ENCODE peak calls at places on chromosomes 6 and 20, in seven cellular contexts. A, T, H, E, Z, X and Y are unnamed samples.

GRCh38 chr6:151036869-151037680 is 171.6 kb downstream of the MTHFD1L start:
- DNase-seq in A (no peak), T (no peak), H (no peak), E (no peak), Z (no peak), X (no peak), Y (no peak)

GRCh38 chr20:23126281-23127061 is 40.3 kb upstream of the CD93 start:
- DNase-seq in A (no peak), T (no peak), H (peak; percentile 64), E (no peak), Z (peak; percentile 48), X (no peak), Y (peak; percentile 95)

GRCh38 chr6:63805808-63806572 is 170.4 kb downstream of the PHF3 start:
- DNase-seq in A (peak; percentile 13), T (no peak), H (no peak), E (no peak), Z (no peak), X (no peak), Y (peak; percentile 82)

GRCh38 chr6:144017167-144018094 is 9.4 kb upstream of the PLAGL1 start:
- DNase-seq in A (no peak), T (no peak), H (no peak), E (no peak), Z (no peak), X (no peak), Y (no peak)

GRCh38 chr6:11248974-11249761 is 16.7 kb upstream of the NEDD9 start:
- DNase-seq in A (no peak), T (no peak), H (no peak), E (no peak), Z (no peak), X (no peak), Y (no peak)

GRCh38 chr6:159132664-159133063 is 36.5 kb upstream of the FNDC1 start:
- DNase-seq in A (no peak), T (no peak), H (no peak), E (no peak), Z (no peak), X (no peak), Y (no peak)

GRCh38 chr6:117496383-117496990 is 14.0 kb downstream of the DCBLD1 start:
- DNase-seq in A (peak; percentile 26), T (no peak), H (no peak), E (no peak), Z (no peak), X (no peak), Y (no peak)

GRCh38 chr6:10890151-10890550 is 3.3 kb downstream of the SYCP2L start:
- DNase-seq in A (no peak), T (no peak), H (no peak), E (no peak), Z (no peak), X (no peak), Y (no peak)

GRCh38 chr6:2410982-2411381 is 165.6 kb upstream of the GMDS start:
- DNase-seq in A (no peak), T (no peak), H (no peak), E (no peak), Z (no peak), X (no peak), Y (peak; percentile 39)

GRCh38 chr6:100808638-100809275 is 72.4 kb downstream of the ASCC3 start:
- DNase-seq in A (peak; percentile 44), T (no peak), H (no peak), E (no peak), Z (no peak), X (no peak), Y (no peak)

GRCh38 chr6:129029778-129030177 is 146.8 kb downstream of the LAMA2 start:
- DNase-seq in A (no peak), T (no peak), H (no peak), E (no peak), Z (no peak), X (no peak), Y (peak; percentile 4)

GRCh38 chr6:56540950-56541600 is 101.6 kb downstream of the DST start:
- DNase-seq in A (peak; percentile 36), T (no peak), H (no peak), E (no peak), Z (no peak), X (no peak), Y (peak; percentile 49)

GRCh38 chr6:158758464-158758863 is 60.7 kb downstream of the EZR start:
- DNase-seq in A (no peak), T (no peak), H (no peak), E (no peak), Z (peak; percentile 35), X (no peak), Y (no peak)

GRCh38 chr6:35552285-35552917 is 39.7 kb upstream of the TULP1 start:
- DNase-seq in A (peak; percentile 29), T (peak; percentile 29), H (peak; percentile 60), E (peak; percentile 24), Z (no peak), X (peak; percentile 48), Y (peak; percentile 74)

GRCh38 chr20:63192721-63193120 is 23.2 kb downstream of the YTHDF1 start:
- DNase-seq in A (no peak), T (no peak), H (no peak), E (no peak), Z (no peak), X (no peak), Y (no peak)

GRCh38 chr6:26501482-26501986 is 1.4 kb downstream of the BTN1A1 start:
- DNase-seq in A (no peak), T (no peak), H (peak; percentile 73), E (peak; percentile 42), Z (peak; percentile 23), X (peak; percentile 24), Y (no peak)

GRCh38 chr20:407953-408842 is at the start of gene RBCK1:
- DNase-seq in A (peak; percentile 78), T (peak; percentile 79), H (peak; percentile 93), E (peak; percentile 76), Z (peak; percentile 86), X (peak; percentile 81), Y (peak; percentile 89)

GRCh38 chr6:138377844-138378243 is at the start of gene SMIM28:
- DNase-seq in A (no peak), T (no peak), H (no peak), E (no peak), Z (no peak), X (no peak), Y (no peak)

GRCh38 chr20:1166963-1167720 is 17.6 kb downstream of the TMEM74B start:
- DNase-seq in A (no peak), T (no peak), H (no peak), E (no peak), Z (no peak), X (no peak), Y (no peak)